ENCODE peak calls at places on chromosomes 5 and 9, in five cellular contexts. B is cardiac muscle cell, W is OCI-LY7, K is ascending aorta, T is neural progenitor cell. R is an unnamed sample.
A peak's percentile ranks its signal among the peaks of the same experiment; 100 is the strongest.

GRCh38 chr5:140571105-140571504 is 6.5 kb downstream of the SLC35A4 start:
- DNase-seq in B (no peak), W (no peak), T (no peak), K (no peak), R (no peak)

GRCh38 chr5:76022611-76023010 is 60.6 kb upstream of the SV2C start:
- DNase-seq in K (no peak), W (no peak), T (no peak), B (no peak), R (no peak)

GRCh38 chr9:93911871-93912554 is 43.1 kb downstream of the BARX1 start:
- DNase-seq in W (no peak), B (no peak), T (no peak), K (no peak), R (no peak)

GRCh38 chr5:67770431-67771025 is 445.0 kb upstream of the PIK3R1 start:
- DNase-seq in T (no peak), B (peak; percentile 32), W (no peak), K (no peak), R (peak; percentile 35)

GRCh38 chr5:80082731-80083114 is 47.6 kb downstream of the THBS4 start:
- DNase-seq in W (peak; percentile 33), B (peak; percentile 88), T (peak; percentile 85), K (peak; percentile 78), R (peak; percentile 85)

GRCh38 chr9:131707677-131708612 is 31.9 kb downstream of the RAPGEF1 start:
- DNase-seq in K (no peak), T (no peak), W (peak; percentile 40), B (peak; percentile 69), R (peak; percentile 71)

GRCh38 chr5:66828046-66828550 is 231.9 kb downstream of the MAST4 start:
- DNase-seq in K (no peak), B (no peak), T (peak; percentile 42), W (no peak), R (peak; percentile 80)

GRCh38 chr5:16013334-16014065 is 166.1 kb downstream of the MARCHF11 start:
- DNase-seq in B (no peak), W (no peak), K (no peak), T (no peak), R (no peak)

GRCh38 chr5:97383996-97384395 is 200.9 kb upstream of the RIOK2 start:
- DNase-seq in B (peak; percentile 2), K (no peak), T (no peak), W (no peak), R (no peak)

GRCh38 chr5:138611295-138612220 is 36.4 kb upstream of the HSPA9 start:
- DNase-seq in T (peak; percentile 69), K (no peak), W (no peak), B (peak; percentile 67), R (peak; percentile 60)

GRCh38 chr5:173451031-173451430 is 122.8 kb upstream of the STC2 start:
- DNase-seq in B (peak; percentile 32), K (no peak), W (peak; percentile 37), T (peak; percentile 32), R (peak; percentile 8)

GRCh38 chr5:100777680-100778281 is 125.3 kb downstream of the ST8SIA4 start:
- DNase-seq in K (no peak), T (no peak), W (peak; percentile 65), B (peak; percentile 88), R (no peak)

GRCh38 chr5:91928751-91929521 is 545.8 kb upstream of the ARRDC3 start:
- DNase-seq in K (no peak), T (peak; percentile 25), B (peak; percentile 30), W (peak; percentile 31), R (no peak)

GRCh38 chr5:83354958-83355357 is 116.6 kb upstream of the VCAN start:
- DNase-seq in W (no peak), T (peak; percentile 77), K (no peak), B (no peak), R (no peak)

GRCh38 chr5:33364406-33364805 is 76.4 kb upstream of the TARS1 start:
- DNase-seq in T (no peak), K (no peak), B (no peak), W (peak; percentile 74), R (no peak)

GRCh38 chr5:159071382-159071781 is 28.3 kb downstream of the EBF1 start:
- DNase-seq in K (no peak), T (no peak), B (no peak), W (no peak), R (no peak)

GRCh38 chr9:78678901-78679300 is 382.0 kb downstream of the PSAT1 start:
- DNase-seq in B (no peak), W (no peak), T (no peak), K (no peak), R (no peak)

GRCh38 chr9:90921104-90921503 is 119.5 kb downstream of the SYK start:
- DNase-seq in B (peak; percentile 34), K (peak; percentile 95), T (no peak), W (no peak), R (peak; percentile 99)

GRCh38 chr5:125981016-125981415 is 442.2 kb upstream of the GRAMD2B start:
- DNase-seq in W (no peak), B (no peak), T (no peak), K (no peak), R (no peak)

GRCh38 chr9:116767219-116767618 is 80.1 kb downstream of the TRIM32 start:
- DNase-seq in K (no peak), B (no peak), W (no peak), T (peak; percentile 90), R (no peak)

GRCh38 chr5:167908596-167908995 is 382.8 kb upstream of the WWC1 start:
- DNase-seq in K (no peak), W (no peak), B (no peak), T (no peak), R (no peak)

GRCh38 chr5:88304356-88304755 is 35.7 kb upstream of the TMEM161B start:
- DNase-seq in B (no peak), W (no peak), K (no peak), T (peak; percentile 19), R (no peak)

GRCh38 chr9:127185931-127186781 is 63.7 kb upstream of the ANGPTL2 start:
- DNase-seq in W (no peak), K (peak; percentile 98), B (peak; percentile 98), T (peak; percentile 34), R (peak; percentile 81)

GRCh38 chr9:70618784-70619183 is 204.3 kb upstream of the KLF9 start:
- DNase-seq in W (no peak), T (no peak), K (no peak), B (no peak), R (no peak)

GRCh38 chr9:37456808-37457207 is 8.4 kb downstream of the ZBTB5 start:
- DNase-seq in W (no peak), T (no peak), B (no peak), K (no peak), R (no peak)

GRCh38 chr5:177457239-177458121 is 10.9 kb downstream of the PRR7 start:
- DNase-seq in T (peak; percentile 99), W (peak; percentile 95), B (peak; percentile 98), K (peak; percentile 97), R (peak; percentile 77)

GRCh38 chr5:119021333-119021732 is 33.0 kb upstream of the DTWD2 start:
- DNase-seq in K (no peak), W (peak; percentile 32), T (no peak), B (no peak), R (no peak)

GRCh38 chr5:73895471-73895870 is 269.5 kb downstream of the ARHGEF28 start:
- DNase-seq in B (no peak), K (no peak), W (no peak), T (no peak), R (no peak)

GRCh38 chr5:80275347-80275746 is 19.5 kb upstream of the SERINC5 start:
- DNase-seq in W (peak; percentile 70), T (peak; percentile 57), K (no peak), B (peak; percentile 59), R (no peak)

GRCh38 chr5:56589486-56589870 is 225.9 kb upstream of the MAP3K1 start:
- DNase-seq in W (no peak), B (no peak), T (no peak), K (no peak), R (no peak)

GRCh38 chr5:15424769-15425168 is 75.2 kb upstream of the FBXL7 start:
- DNase-seq in W (no peak), T (no peak), B (no peak), K (no peak), R (no peak)

GRCh38 chr9:95077766-95078382 is 239.6 kb downstream of the FANCC start:
- DNase-seq in T (no peak), B (no peak), W (no peak), K (peak; percentile 70), R (no peak)

GRCh38 chr9:95078516-95078915 is 239.0 kb downstream of the FANCC start:
- DNase-seq in W (no peak), K (no peak), B (no peak), T (no peak), R (no peak)

GRCh38 chr9:95075700-95076099 is 241.8 kb downstream of the FANCC start:
- DNase-seq in B (no peak), W (no peak), T (no peak), K (no peak), R (no peak)

GRCh38 chr9:95076696-95077052 is 240.8 kb downstream of the FANCC start:
- DNase-seq in W (no peak), B (no peak), K (no peak), T (no peak), R (no peak)

GRCh38 chr9:95077053-95077765 is 240.3 kb downstream of the FANCC start:
- DNase-seq in B (no peak), K (peak; percentile 62), W (no peak), T (no peak), R (no peak)
- TF ChIP-seq CTCF in B (no peak), K (peak; percentile 6), W (no peak), T (no peak), R (no peak)

DNA sequence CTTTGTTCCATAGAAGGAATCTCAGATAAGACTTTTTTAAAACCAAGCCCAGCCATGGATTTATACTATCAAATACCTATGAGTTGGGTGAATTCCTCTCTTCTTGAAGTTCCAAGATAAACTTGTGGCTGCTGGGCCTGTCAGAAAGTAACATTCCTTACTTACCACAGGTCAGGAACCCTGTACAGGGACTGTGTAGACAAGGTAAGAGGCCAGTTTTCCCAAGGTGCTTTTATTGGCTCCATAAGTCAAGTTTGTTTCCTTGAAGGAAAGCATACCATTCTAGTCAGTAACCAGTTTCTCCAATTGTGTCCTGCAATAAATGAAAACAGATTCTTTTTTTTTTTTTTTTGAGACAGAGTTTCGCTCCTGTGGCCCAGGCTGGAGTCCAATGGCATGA is 8.8 kb upstream of the CLTB start:
- DNase-seq in T (no peak), K (no peak), W (no peak), B (no peak), R (no peak)
- H3K9me3 ChIP-seq in T (no peaks in the 10 kb centered on the region), K (no peaks in the 10 kb centered on the region), W (peaks cover 35% of the 10 kb centered on the region), B (no peaks in the 10 kb centered on the region), R (no peaks in the 10 kb centered on the region)

GRCh38 chr9:14318934-14319513 is 5.1 kb upstream of the NFIB start:
- DNase-seq in W (no peak), K (no peak), T (no peak), B (no peak), R (no peak)

GRCh38 chr9:14314929-14315753 is 1.2 kb upstream of the NFIB start:
- DNase-seq in T (peak; percentile 60), W (peak; percentile 64), B (peak; percentile 98), K (peak; percentile 96), R (peak; percentile 97)

GRCh38 chr9:14316574-14317304 is 2.8 kb upstream of the NFIB start:
- DNase-seq in W (no peak), K (no peak), T (peak; percentile 14), B (no peak), R (peak; percentile 44)

GRCh38 chr9:14315754-14316573 is 2.0 kb upstream of the NFIB start:
- DNase-seq in T (peak; percentile 49), B (peak; percentile 84), W (no peak), K (peak; percentile 74), R (peak; percentile 55)

GRCh38 chr9:14317667-14318255 is 3.8 kb upstream of the NFIB start:
- DNase-seq in W (peak; percentile 62), B (no peak), K (no peak), T (no peak), R (no peak)
- H3K4me3 ChIP-seq in W (peak overlapping the region; percentile 83), B (no peak overlapping the region), K (peak overlapping the region; percentile 95), T (no peak overlapping the region), R (no peak overlapping the region)

GRCh38 chr9:20356392-20357206 is 265.7 kb downstream of the MLLT3 start:
- DNase-seq in W (peak; percentile 65), B (peak; percentile 92), K (peak; percentile 77), T (peak; percentile 89), R (peak; percentile 81)
- TF ChIP-seq CTCF in W (peak; percentile 79), B (peak; percentile 64), K (no peak), T (peak; percentile 88), R (peak; percentile 83)

R was measured in thyroid gland.